ENCODE peak calls at places on chromosome 11, in four cellular contexts. Y is activated CD8-positive, alpha-beta T cell treated with anti-CD3 and anti-CD28 coated beads for 36 hours; Q is foreskin fibroblast; C is fibroblast of the aortic adventitia. M is an unnamed sample.

GRCh38 chr11:74371269-74372039 is 26.8 kb downstream of the PGM2L1 start:
- DNase-seq in Y (no peak), Q (peak), C (no peak), M (peak)

GRCh38 chr11:130418756-130419155 is 9.7 kb downstream of the ADAMTS8 start:
- DNase-seq in Y (no peak), Q (peak), C (peak), M (peak)

GRCh38 chr11:884578-885070 is 26.0 kb downstream of the CHID1 start:
- DNase-seq in Y (no peak), Q (no peak), C (no peak), M (no peak)

GRCh38 chr11:103729653-103730052 is 306.8 kb upstream of the DDI1 start:
- DNase-seq in Y (no peak), Q (no peak), C (peak), M (no peak)

GRCh38 chr11:819129-819931 is 616 bp downstream of the PNPLA2 start:
- DNase-seq in Y (peak), Q (peak), C (peak), M (peak)

GRCh38 chr11:126072821-126073594 is 10.3 kb upstream of the CDON start:
- DNase-seq in Y (no peak), Q (no peak), C (no peak), M (no peak)

GRCh38 chr11:74641289-74641688 is 48.9 kb downstream of the POLD3 start:
- DNase-seq in Y (no peak), Q (no peak), C (no peak), M (no peak)

GRCh38 chr11:9247863-9248262 is 17.3 kb downstream of the DENND5A start:
- DNase-seq in Y (no peak), Q (no peak), C (no peak), M (no peak)

GRCh38 chr11:110857885-110858555 is 145.8 kb upstream of the ARHGAP20 start:
- DNase-seq in Y (no peak), Q (peak), C (peak), M (peak)

GRCh38 chr11:59802639-59803176 is 7.9 kb downstream of the MRPL16 start:
- DNase-seq in Y (peak), Q (peak), C (peak), M (peak)

GRCh38 chr11:118841469-118842222 is 42.0 kb upstream of the CXCR5 start:
- DNase-seq in Y (peak), Q (no peak), C (no peak), M (no peak)

GRCh38 chr11:59403546-59403945 is 22.7 kb downstream of the OR5A2 start:
- DNase-seq in Y (no peak), Q (no peak), C (no peak), M (no peak)

GRCh38 chr11:37394236-37394870 is 796.3 kb upstream of the RAG2 start:
- DNase-seq in Y (no peak), Q (peak), C (no peak), M (no peak)

GRCh38 chr11:267491-267994 is 10.7 kb upstream of the NLRP6 start:
- DNase-seq in Y (peak), Q (no peak), C (no peak), M (no peak)

GRCh38 chr11:573146-573759 is 3.0 kb upstream of the PHRF1 start:
- DNase-seq in Y (no peak), Q (no peak), C (no peak), M (no peak)

GRCh38 chr11:75766449-75767227 is 1.9 kb upstream of the DGAT2 start:
- DNase-seq in Y (peak), Q (no peak), C (no peak), M (no peak)

GRCh38 chr11:102117472-102118113 is 7.3 kb downstream of the YAP1 start:
- DNase-seq in Y (no peak), Q (no peak), C (peak), M (peak)

GRCh38 chr11:65917077-65917433 is 1.8 kb downstream of the C11orf68 start:
- DNase-seq in Y (no peak), Q (no peak), C (no peak), M (no peak)

GRCh38 chr11:128506999-128507591 is 80.3 kb downstream of the ETS1 start:
- DNase-seq in Y (peak), Q (peak), C (peak), M (peak)

GRCh38 chr11:64814712-64815187 is 4.4 kb upstream of the MEN1 start:
- DNase-seq in Y (no peak), Q (no peak), C (no peak), M (no peak)

GRCh38 chr11:75420224-75421034 is 12.6 kb downstream of the KLHL35 start:
- DNase-seq in Y (no peak), Q (no peak), C (no peak), M (no peak)

GRCh38 chr11:73239571-73240189 is 21.6 kb downstream of the P2RY2 start:
- DNase-seq in Y (no peak), Q (no peak), C (no peak), M (no peak)

GRCh38 chr11:104583857-104584256 is 314.4 kb downstream of the CASP12 start:
- DNase-seq in Y (no peak), Q (peak), C (no peak), M (no peak)

GRCh38 chr11:12123177-12123576 is 12.8 kb downstream of the MICAL2 start:
- DNase-seq in Y (no peak), Q (peak), C (peak), M (peak)

GRCh38 chr11:76696756-76697155 is 26.2 kb upstream of the LRRC32 start:
- DNase-seq in Y (no peak), Q (no peak), C (no peak), M (no peak)

GRCh38 chr11:12539570-12539969 is 134.7 kb upstream of the TEAD1 start:
- DNase-seq in Y (no peak), Q (peak), C (peak), M (peak)

GRCh38 chr11:19777342-19778102 is 64.9 kb downstream of the NAV2 start:
- DNase-seq in Y (peak), Q (peak), C (peak), M (peak)

GRCh38 chr11:134583397-134583990 is 171.5 kb upstream of the B3GAT1 start:
- DNase-seq in Y (no peak), Q (no peak), C (no peak), M (no peak)

GRCh38 chr11:115085461-115086220 is 407.3 kb downstream of the NXPE2 start:
- DNase-seq in Y (no peak), Q (no peak), C (no peak), M (no peak)

GRCh38 chr11:67273260-67273990 is 7.2 kb downstream of the GRK2 start:
- DNase-seq in Y (no peak), Q (no peak), C (no peak), M (no peak)

GRCh38 chr11:47941907-47942558 is 38.3 kb upstream of the PTPRJ start:
- DNase-seq in Y (no peak), Q (no peak), C (no peak), M (no peak)

GRCh38 chr11:15289718-15290117 is 175.0 kb downstream of the INSC start:
- DNase-seq in Y (no peak), Q (no peak), C (no peak), M (no peak)

GRCh38 chr11:68610452-68611116 is 73.8 kb upstream of the GAL start:
- DNase-seq in Y (no peak), Q (peak), C (peak), M (peak)
- TF ChIP-seq CTCF in Y (no peak), Q (peak), C (peak), M (peak)

GRCh38 chr11:35326266-35326879 is 93.0 kb downstream of the SLC1A2 start:
- DNase-seq in Y (no peak), Q (no peak), C (no peak), M (no peak)
- TF ChIP-seq CTCF in Y (no peak), Q (no peak), C (no peak), M (no peak)

GRCh38 chr11:79396001-79396400 is 44.8 kb downstream of the TENM4 start:
- DNase-seq in Y (no peak), Q (no peak), C (no peak), M (peak)

GRCh38 chr11:79393362-79394043 is 47.3 kb downstream of the TENM4 start:
- DNase-seq in Y (no peak), Q (peak), C (no peak), M (peak)

GRCh38 chr11:79388201-79388600 is 52.6 kb downstream of the TENM4 start:
- DNase-seq in Y (no peak), Q (no peak), C (no peak), M (no peak)

GRCh38 chr11:79390477-79390876 is 50.4 kb downstream of the TENM4 start:
- DNase-seq in Y (no peak), Q (no peak), C (no peak), M (no peak)

GRCh38 chr11:79390923-79391322 is 49.9 kb downstream of the TENM4 start:
- DNase-seq in Y (no peak), Q (no peak), C (peak), M (peak)
- TF ChIP-seq CTCF in Y (no peak), Q (no peak), C (no peak), M (no peak)

GRCh38 chr11:3051435-3052108 is 5.7 kb downstream of the CARS1 start:
- DNase-seq in Y (no peak), Q (peak), C (no peak), M (no peak)
- TF ChIP-seq CTCF in Y (no peak), Q (peak), C (peak), M (peak)

GRCh38 chr11:123738374-123738773 is 3.1 kb downstream of the ZNF202 start:
- DNase-seq in Y (no peak), Q (no peak), C (no peak), M (no peak)

GRCh38 chr11:123742778-123743177 is 1.3 kb upstream of the ZNF202 start:
- DNase-seq in Y (no peak), Q (no peak), C (no peak), M (no peak)

GRCh38 chr11:123740787-123741158 is 687 bp downstream of the ZNF202 start:
- DNase-seq in Y (no peak), Q (peak), C (peak), M (no peak)

GRCh38 chr11:123742334-123742733 is 874 bp upstream of the ZNF202 start:
- DNase-seq in Y (no peak), Q (peak), C (no peak), M (no peak)

GRCh38 chr11:123741159-123741951 is at the start of gene ZNF202:
- DNase-seq in Y (peak), Q (peak), C (peak), M (peak)
- TF ChIP-seq CTCF in Y (no peak), Q (peak), C (peak), M (peak)

GRCh38 chr11:24437123-24437522 is 59.7 kb upstream of the LUZP2 start:
- DNase-seq in Y (no peak), Q (no peak), C (no peak), M (no peak)
- TF ChIP-seq CTCF in Y (no peak), Q (no peak), C (no peak), M (no peak)

DNA sequence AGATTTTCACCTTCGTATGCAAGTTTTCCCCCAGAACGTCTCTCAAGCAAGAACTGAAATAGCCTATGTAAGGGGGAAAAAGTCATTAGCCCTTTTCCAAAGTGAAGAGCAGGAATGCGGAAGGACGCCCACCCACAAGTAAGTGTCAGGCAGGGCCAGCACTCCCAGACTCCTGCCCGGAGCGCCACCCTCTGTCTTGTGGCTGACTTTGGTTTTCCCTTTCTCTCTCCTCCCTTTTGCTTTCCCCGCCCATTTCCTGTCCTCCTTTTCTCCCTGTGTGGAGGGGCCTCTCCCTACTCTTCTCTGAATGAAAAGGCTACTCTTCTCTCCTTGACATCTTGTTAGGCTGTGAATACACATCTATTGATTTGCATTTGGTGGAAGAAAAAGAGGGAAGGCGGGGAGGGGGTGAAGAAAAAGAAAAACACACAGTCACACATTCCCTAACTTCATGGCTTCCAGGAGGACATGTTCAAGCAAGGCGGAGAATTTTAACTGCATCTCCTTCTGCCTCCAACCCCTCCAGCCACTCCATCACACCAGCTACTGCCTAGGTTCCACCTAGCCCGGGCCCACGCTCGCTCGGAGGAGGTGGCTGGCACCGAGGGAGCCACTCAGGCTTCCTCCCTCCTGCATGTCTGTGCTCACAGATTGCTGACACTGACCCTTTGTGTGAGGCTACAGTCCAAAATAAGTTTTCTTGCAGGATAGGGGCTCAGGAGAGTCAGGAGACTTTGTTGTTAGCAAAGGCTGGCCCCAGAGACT is 9.2 kb upstream of the OPCML start:
- DNase-seq in Y (no peak), Q (no peak), C (no peak), M (no peak)
- TF ChIP-seq CTCF in Y (no peak), Q (no peak), C (no peak), M (no peak)

DNA sequence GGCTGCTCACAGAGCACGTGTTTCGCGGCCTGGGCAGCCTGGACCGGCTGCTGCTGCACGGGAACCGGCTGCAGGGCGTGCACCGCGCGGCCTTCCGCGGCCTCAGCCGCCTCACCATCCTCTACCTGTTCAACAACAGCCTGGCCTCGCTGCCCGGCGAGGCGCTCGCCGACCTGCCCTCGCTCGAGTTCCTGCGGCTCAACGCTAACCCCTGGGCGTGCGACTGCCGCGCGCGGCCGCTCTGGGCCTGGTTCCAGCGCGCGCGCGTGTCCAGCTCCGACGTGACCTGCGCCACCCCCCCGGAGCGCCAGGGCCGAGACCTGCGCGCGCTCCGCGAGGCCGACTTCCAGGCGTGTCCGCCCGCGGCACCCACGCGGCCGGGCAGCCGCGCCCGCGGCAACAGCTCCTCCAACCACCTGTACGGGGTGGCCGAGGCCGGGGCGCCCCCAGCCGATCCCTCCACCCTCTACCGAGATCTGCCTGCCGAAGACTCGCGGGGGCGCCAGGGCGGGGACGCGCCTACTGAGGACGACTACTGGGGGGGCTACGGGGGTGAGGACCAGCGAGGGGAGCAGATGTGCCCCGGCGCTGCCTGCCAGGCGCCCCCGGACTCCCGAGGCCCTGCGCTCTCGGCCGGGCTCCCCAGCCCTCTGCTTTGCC is 16.0 kb downstream of the RTN4RL2 start:
- DNase-seq in Y (peak), Q (peak), C (no peak), M (no peak)
- TF ChIP-seq CTCF in Y (no peak), Q (no peak), C (no peak), M (no peak)